ENCODE peak calls at places on chromosome 22, in eight cellular contexts. D is HCT116; Y is caudate nucleus; I is amygdala; P is T-cell; U is heart right ventricle; B is glomerular endothelial cell; F is activated T-cell treated with anti-CD3 and anti-CD28 coated beads, Interleukin-2, amount 50 U/mL, for 72 hours. A is an unnamed sample.

GRCh38 chr22:19986410-19987341 is 29.9 kb downstream of the ARVCF start:
- DNase-seq in D (no peak), Y (peak), I (peak), P (peak), U (peak), B (no peak), F (peak), A (peak)

GRCh38 chr22:30943368-30943767 is 25.2 kb downstream of the MORC2 start:
- DNase-seq in D (no peak), Y (no peak), I (no peak), P (peak), U (no peak), B (no peak), F (peak), A (no peak)

GRCh38 chr22:39643311-39644083 is 72.9 kb downstream of the CACNA1I start:
- DNase-seq in D (no peak), Y (no peak), I (no peak), P (no peak), U (no peak), B (no peak), F (no peak), A (no peak)

GRCh38 chr22:48089601-48090331 is 1327.3 kb downstream of the TBC1D22A start:
- DNase-seq in D (no peak), Y (no peak), I (no peak), P (no peak), U (peak), B (no peak), F (no peak), A (no peak)

GRCh38 chr22:45239378-45240136 is 1.1 kb downstream of the KIAA0930 start:
- DNase-seq in D (no peak), Y (no peak), I (no peak), P (no peak), U (no peak), B (no peak), F (no peak), A (no peak)

GRCh38 chr22:31400023-31400397 is 606 bp downstream of the DRG1 start:
- DNase-seq in D (no peak), Y (no peak), I (no peak), P (no peak), U (no peak), B (no peak), F (no peak), A (no peak)

GRCh38 chr22:46617250-46618103 is 2.7 kb upstream of the GRAMD4 start:
- DNase-seq in D (no peak), Y (no peak), I (no peak), P (no peak), U (no peak), B (no peak), F (no peak), A (no peak)

GRCh38 chr22:46737976-46738641 is at the start of gene CERK:
- DNase-seq in D (no peak), Y (peak), I (peak), P (peak), U (peak), B (no peak), F (peak), A (no peak)

GRCh38 chr22:46054091-46054877 is 77.3 kb upstream of the WNT7B start:
- DNase-seq in D (no peak), Y (peak), I (no peak), P (peak), U (peak), B (no peak), F (peak), A (no peak)

GRCh38 chr22:48398181-48398905 is 1429.3 kb downstream of the BRD1 start:
- DNase-seq in D (no peak), Y (no peak), I (no peak), P (no peak), U (no peak), B (no peak), F (no peak), A (no peak)

GRCh38 chr22:47012589-47013365 is 250.3 kb downstream of the TBC1D22A start:
- DNase-seq in D (no peak), Y (no peak), I (no peak), P (no peak), U (no peak), B (no peak), F (no peak), A (no peak)

GRCh38 chr22:32331236-32331917 is 26.3 kb upstream of the RFPL3 start:
- DNase-seq in D (no peak), Y (no peak), I (no peak), P (no peak), U (no peak), B (peak), F (no peak), A (no peak)

GRCh38 chr22:41828516-41828915 is 4.4 kb upstream of the SREBF2 start:
- DNase-seq in D (no peak), Y (no peak), I (no peak), P (no peak), U (no peak), B (no peak), F (no peak), A (no peak)

GRCh38 chr22:20741634-20742581 is 32.0 kb upstream of the SERPIND1 start:
- DNase-seq in D (peak), Y (no peak), I (no peak), P (peak), U (no peak), B (no peak), F (peak), A (no peak)

GRCh38 chr22:19121631-19122142 is 525 bp downstream of the DGCR2 start:
- DNase-seq in D (no peak), Y (no peak), I (peak), P (peak), U (peak), B (no peak), F (peak), A (no peak)